ENCODE peak calls at places on chromosomes 5 and 9, in five cellular contexts. J is adipocyte; F is esophagus squamous epithelium; X is CD4-positive, alpha-beta memory T cell; U is effector memory CD4-positive, alpha-beta T cell. Z is an unnamed sample. For H3K9me3, the result is how much of the 10 kb centered on the place peaks cover.

GRCh38 chr5:14036514-14036913 is 92.0 kb upstream of the DNAH5 start:
- DNase-seq in J (peak), F (no peak), X (no peak), U (no peak), Z (no peak)

GRCh38 chr9:112472996-112473395 is 13.6 kb upstream of the KIAA1958 start:
- DNase-seq in J (no peak), F (no peak), X (no peak), U (no peak), Z (no peak)

GRCh38 chr5:137497396-137498290 is 1.5 kb downstream of the SPOCK1 start:
- DNase-seq in J (peak), F (no peak), X (no peak), U (no peak), Z (no peak)

GRCh38 chr5:160183075-160183474 is 46.2 kb upstream of the FABP6 start:
- DNase-seq in J (no peak), F (no peak), X (no peak), U (no peak), Z (no peak)

GRCh38 chr5:150122158-150122510 is 33.5 kb downstream of the PDGFRB start:
- DNase-seq in J (no peak), F (no peak), X (no peak), U (no peak), Z (no peak)

GRCh38 chr5:67652212-67652611 is 455.6 kb upstream of the CD180 start:
- DNase-seq in J (no peak), F (no peak), X (no peak), U (no peak), Z (no peak)

GRCh38 chr5:39448504-39449128 is 23.8 kb upstream of the DAB2 start:
- DNase-seq in J (no peak), F (no peak), X (no peak), U (no peak), Z (no peak)

GRCh38 chr9:12819436-12820185 is 44.8 kb downstream of the LURAP1L start:
- DNase-seq in J (no peak), F (no peak), X (no peak), U (no peak), Z (no peak)

GRCh38 chr5:58905944-58906343 is 323.1 kb downstream of the RAB3C start:
- DNase-seq in J (no peak), F (no peak), X (no peak), U (no peak), Z (no peak)

GRCh38 chr9:30310711-30311110 is 2073.7 kb upstream of the ACO1 start:
- DNase-seq in J (no peak), F (no peak), X (no peak), U (no peak), Z (no peak)

GRCh38 chr5:1252681-1253080 is 27.5 kb downstream of the SLC6A18 start:
- DNase-seq in J (no peak), F (no peak), X (no peak), U (no peak), Z (no peak)

GRCh38 chr5:154654484-154655375 is 100.4 kb upstream of the LARP1 start:
- DNase-seq in J (no peak), F (no peak), X (no peak), U (no peak), Z (no peak)

GRCh38 chr5:88551724-88552345 is 283.2 kb upstream of the TMEM161B start:
- DNase-seq in J (no peak), F (no peak), X (no peak), U (no peak), Z (no peak)

GRCh38 chr9:18555105-18555883 is 81.3 kb downstream of the ADAMTSL1 start:
- DNase-seq in J (no peak), F (no peak), X (no peak), U (no peak), Z (no peak)

GRCh38 chr9:91180930-91181268 is 180.8 kb downstream of the AUH start:
- DNase-seq in J (no peak), F (no peak), X (no peak), U (no peak), Z (no peak)

GRCh38 chr5:71752441-71753190 is 33.5 kb downstream of the CARTPT start:
- DNase-seq in J (no peak), F (no peak), X (no peak), U (no peak), Z (no peak)

GRCh38 chr9:89352451-89352850 is 34.2 kb downstream of the SECISBP2 start:
- DNase-seq in J (no peak), F (no peak), X (no peak), U (no peak), Z (no peak)

GRCh38 chr9:91781906-91782305 is 168.1 kb downstream of the ROR2 start:
- DNase-seq in J (no peak), F (no peak), X (no peak), U (no peak), Z (no peak)

GRCh38 chr5:7395432-7396168 is at the start of gene ADCY2:
- DNase-seq in J (no peak), F (no peak), X (no peak), U (no peak), Z (no peak)

GRCh38 chr9:115891929-115892328 is 261.7 kb upstream of the PAPPA start:
- DNase-seq in J (peak), F (no peak), X (no peak), U (no peak), Z (no peak)

GRCh38 chr5:132001647-132002561 is 9.6 kb downstream of the ACSL6 start:
- DNase-seq in J (peak), F (no peak), X (no peak), U (no peak), Z (no peak)

GRCh38 chr5:65919773-65920172 is 6.6 kb upstream of the ERBIN start:
- DNase-seq in J (peak), F (no peak), X (no peak), U (no peak), Z (no peak)

GRCh38 chr9:117815315-117815714 is 111.1 kb downstream of the TLR4 start:
- DNase-seq in J (no peak), F (no peak), X (peak), U (peak), Z (peak)

GRCh38 chr5:127203818-127204217 is 86.8 kb upstream of the MEGF10 start:
- DNase-seq in J (peak), F (no peak), X (no peak), U (no peak), Z (no peak)

GRCh38 chr5:11468334-11469039 is 435.8 kb downstream of the CTNND2 start:
- DNase-seq in J (no peak), F (no peak), X (no peak), U (no peak), Z (no peak)

GRCh38 chr5:38465045-38465444 is 91.4 kb downstream of the LIFR start:
- DNase-seq in J (peak), F (no peak), X (no peak), U (no peak), Z (no peak)

GRCh38 chr9:90926920-90927319 is 125.3 kb downstream of the SYK start:
- DNase-seq in J (no peak), F (no peak), X (no peak), U (no peak), Z (no peak)

GRCh38 chr5:150142189-150142788 is 13.4 kb downstream of the PDGFRB start:
- DNase-seq in J (no peak), F (no peak), X (no peak), U (no peak), Z (no peak)

GRCh38 chr5:29157975-29158374 is 2035.5 kb upstream of the CDH6 start:
- DNase-seq in J (no peak), F (no peak), X (no peak), U (no peak), Z (no peak)

GRCh38 chr5:29758986-29759421 is 1434.5 kb upstream of the CDH6 start:
- DNase-seq in J (no peak), F (no peak), X (no peak), U (no peak), Z (no peak)

GRCh38 chr9:94018628-94019027 is 63.5 kb upstream of the BARX1 start:
- DNase-seq in J (peak), F (no peak), X (no peak), U (no peak), Z (no peak)

GRCh38 chr5:166639151-166639550 is 1652.3 kb upstream of the WWC1 start:
- DNase-seq in J (no peak), F (no peak), X (no peak), U (no peak), Z (no peak)
- H3K9me3 ChIP-seq in J (under half), F (under half), X (under half), U (under half), Z (under half)

DNA sequence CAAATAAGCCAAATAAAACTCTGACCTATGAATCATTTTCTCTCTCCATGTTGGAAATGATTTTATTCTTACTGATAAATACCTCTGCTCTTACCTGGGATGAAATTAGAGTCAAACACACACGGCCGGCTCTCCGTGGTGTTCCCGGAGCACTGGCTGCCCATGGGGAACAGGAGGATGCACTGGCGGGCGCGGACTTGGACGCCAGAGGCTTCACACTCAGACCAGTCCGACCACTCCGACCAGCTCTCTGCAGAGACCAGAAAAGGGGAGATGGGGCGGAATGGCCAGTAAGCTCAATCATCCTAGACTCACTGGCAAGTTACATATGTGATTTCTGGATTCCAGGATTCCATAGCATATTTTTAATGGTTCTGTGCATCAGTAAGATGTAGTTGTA is 494.1 kb downstream of the SEMA5A start:
- DNase-seq in J (no peak), F (no peak), X (no peak), U (no peak), Z (no peak)
- H3K9me3 ChIP-seq in J (under half), F (under half), X (under half), U (under half), Z (under half)

GRCh38 chr9:5516453-5517220 is 6.3 kb downstream of the PDCD1LG2 start:
- DNase-seq in J (no peak), F (no peak), X (no peak), U (no peak), Z (no peak)
- H3K9me3 ChIP-seq in J (under half), F (under half), X (under half), U (under half), Z (under half)

GRCh38 chr5:55052383-55052931 is 28.4 kb downstream of the GZMK start:
- DNase-seq in J (no peak), F (no peak), X (no peak), U (no peak), Z (no peak)
- H3K9me3 ChIP-seq in J (under half), F (under half), X (under half), U (under half), Z (under half)

GRCh38 chr5:2417301-2417700 is 334.2 kb downstream of the IRX2 start:
- DNase-seq in J (no peak), F (no peak), X (no peak), U (no peak), Z (no peak)
- H3K9me3 ChIP-seq in J (under half), F (under half), X (under half), U (under half), Z (under half)

Z was measured in T-helper 17 cell.